ENCODE peak calls at places on chromosomes 2 and 18, in four cellular contexts. E, N, Y and Z are unnamed samples.

GRCh38 chr2:153373510-153374279 is 104.9 kb downstream of the RPRM start:
- DNase-seq in N (no peak), E (no peak), Y (no peak), Z (no peak)

GRCh38 chr2:86622409-86622877 is 1.2 kb downstream of the RNF103 start:
- DNase-seq in E (peak), Y (no peak), N (peak), Z (peak)

GRCh38 chr2:228646061-228646460 is 464.6 kb upstream of the SPHKAP start:
- DNase-seq in N (peak), E (no peak), Y (no peak), Z (peak)

GRCh38 chr2:51758080-51758479 is 726.1 kb upstream of the NRXN1 start:
- DNase-seq in N (no peak), Y (no peak), E (no peak), Z (no peak)

GRCh38 chr2:121104721-121105141 is 180.3 kb downstream of the TFCP2L1 start:
- DNase-seq in Y (no peak), E (no peak), N (peak), Z (no peak)

GRCh38 chr2:111037136-111037535 is 83.6 kb upstream of the BCL2L11 start:
- DNase-seq in Y (no peak), N (peak), E (no peak), Z (peak)

GRCh38 chr2:195390686-195391085 is 266.3 kb upstream of the SLC39A10 start:
- DNase-seq in E (no peak), N (no peak), Y (no peak), Z (no peak)

GRCh38 chr2:171523969-171524401 is 1.7 kb downstream of the CYBRD1 start:
- DNase-seq in E (no peak), Y (no peak), N (peak), Z (peak)

GRCh38 chr2:123502926-123503325 is 522.2 kb upstream of the CNTNAP5 start:
- DNase-seq in N (peak), Y (no peak), E (no peak), Z (peak)

GRCh38 chr2:232419245-232420072 is 12.8 kb downstream of the ALPG start:
- DNase-seq in Y (no peak), N (peak), E (no peak), Z (no peak)

GRCh38 chr18:22630980-22631379 is 213.3 kb upstream of the CTAGE1 start:
- DNase-seq in E (no peak), Y (no peak), N (no peak), Z (no peak)

GRCh38 chr2:119111115-119111975 is 47.2 kb downstream of the C1QL2 start:
- DNase-seq in N (peak), Y (no peak), E (no peak), Z (peak)

GRCh38 chr2:83113953-83114352 is 1345.1 kb downstream of the SUCLG1 start:
- DNase-seq in Y (no peak), N (peak), E (no peak), Z (peak)

GRCh38 chr2:23595601-23596251 is 210.7 kb downstream of the KLHL29 start:
- DNase-seq in Y (no peak), N (peak), E (peak), Z (no peak)

GRCh38 chr18:79507076-79507545 is 111.4 kb downstream of the NFATC1 start:
- DNase-seq in N (no peak), Y (no peak), E (peak), Z (peak)

GRCh38 chr2:205714789-205715411 is 32.6 kb downstream of the NRP2 start:
- DNase-seq in E (no peak), N (no peak), Y (no peak), Z (no peak)

GRCh38 chr2:26503238-26503880 is 25.4 kb upstream of the OTOF start:
- DNase-seq in N (peak), E (peak), Y (peak), Z (peak)

GRCh38 chr2:15584767-15585469 is 6.8 kb upstream of the DDX1 start:
- DNase-seq in E (no peak), Y (no peak), N (peak), Z (peak)

GRCh38 chr2:105099153-105099552 is 61.3 kb downstream of the MRPS9 start:
- DNase-seq in N (no peak), E (no peak), Y (no peak), Z (no peak)

GRCh38 chr2:205235434-205235833 is 446.9 kb upstream of the NRP2 start:
- DNase-seq in Y (no peak), N (no peak), E (no peak), Z (peak)

GRCh38 chr2:198136142-198136541 is 331.7 kb downstream of the PLCL1 start:
- DNase-seq in N (no peak), E (no peak), Y (no peak), Z (no peak)

GRCh38 chr2:113818382-113818951 is 62.0 kb upstream of the SLC35F5 start:
- DNase-seq in E (no peak), Y (no peak), N (peak), Z (peak)

GRCh38 chr18:4544131-4544530 is 89.0 kb upstream of the DLGAP1 start:
- DNase-seq in N (no peak), E (no peak), Y (no peak), Z (no peak)

GRCh38 chr2:237097911-237098702 is 12.4 kb downstream of the COPS8 start:
- DNase-seq in E (no peak), Y (no peak), N (peak), Z (peak)

GRCh38 chr18:46421973-46422551 is 235.0 kb downstream of the LOXHD1 start:
- DNase-seq in E (no peak), Y (no peak), N (no peak), Z (no peak)